ENCODE peak calls at places on chromosomes 12 and 14, in seven cellular contexts. Q, I, O, X, S, E and Y are unnamed samples.

GRCh38 chr12:52256165-52256935 is 18.1 kb upstream of the KRT86 start:
- DNase-seq in I (no peak), S (no peak), Q (peak), X (no peak), O (no peak), E (no peak), Y (no peak)

GRCh38 chr14:88049271-88049670 is 44.3 kb downstream of the GPR65 start:
- DNase-seq in Q (no peak), E (no peak), X (no peak), O (no peak), I (no peak), S (no peak), Y (no peak)

GRCh38 chr14:64422753-64423152 is 34.6 kb downstream of the MTHFD1 start:
- DNase-seq in O (no peak), S (no peak), I (no peak), E (no peak), Q (no peak), X (no peak), Y (no peak)

GRCh38 chr12:109910969-109911348 is 10.9 kb downstream of the TCHP start:
- DNase-seq in S (no peak), X (no peak), E (no peak), I (no peak), Q (peak), O (peak), Y (no peak)

GRCh38 chr14:73753043-73753886 is 39.1 kb upstream of the PNMA1 start:
- DNase-seq in S (no peak), E (no peak), I (no peak), X (no peak), Q (no peak), O (peak), Y (no peak)

GRCh38 chr12:121894633-121895032 is 6.0 kb downstream of the PSMD9 start:
- DNase-seq in E (no peak), S (no peak), I (no peak), O (peak), Q (peak), X (no peak), Y (no peak)

GRCh38 chr12:91617830-91618229 is 435.2 kb upstream of the DCN start:
- DNase-seq in I (no peak), O (no peak), S (no peak), Q (no peak), E (no peak), X (no peak), Y (no peak)

GRCh38 chr14:103621860-103622259 is 7.2 kb upstream of the KLC1 start:
- DNase-seq in E (no peak), O (no peak), X (no peak), I (no peak), S (no peak), Q (no peak), Y (no peak)

GRCh38 chr12:124466200-124467128 is 100.9 kb downstream of the NCOR2 start:
- DNase-seq in X (peak), I (no peak), Q (peak), S (no peak), E (peak), O (peak), Y (peak)

GRCh38 chr12:99658950-99659349 is 11.4 kb downstream of the GARIN6 start:
- DNase-seq in Q (peak), S (no peak), I (no peak), E (no peak), O (peak), X (no peak), Y (no peak)

GRCh38 chr12:7113389-7113871 is 4.4 kb upstream of the C1RL start:
- DNase-seq in O (peak), X (no peak), E (no peak), I (no peak), S (peak), Q (peak), Y (peak)

GRCh38 chr14:96271421-96271762 is 15.4 kb downstream of the BDKRB1 start:
- DNase-seq in X (no peak), O (no peak), Q (no peak), S (no peak), I (no peak), E (no peak), Y (no peak)

GRCh38 chr14:60893916-60894315 is 87.0 kb downstream of the TRMT5 start:
- DNase-seq in X (no peak), O (no peak), E (no peak), I (no peak), Q (no peak), S (no peak), Y (no peak)

GRCh38 chr14:100096656-100097055 is 31.4 kb downstream of the EVL start:
- DNase-seq in Q (no peak), O (peak), I (no peak), X (no peak), E (no peak), S (no peak), Y (no peak)

GRCh38 chr12:16021666-16022065 is 110.5 kb downstream of the DERA start:
- DNase-seq in X (no peak), O (no peak), E (no peak), I (no peak), Q (no peak), S (no peak), Y (no peak)

GRCh38 chr12:113244015-113244983 is 23.0 kb downstream of the TPCN1 start:
- DNase-seq in I (no peak), E (no peak), X (no peak), O (no peak), Q (no peak), S (no peak), Y (no peak)

GRCh38 chr12:1691123-1692007 is 495 bp downstream of the ADIPOR2 start:
- DNase-seq in S (no peak), E (no peak), X (peak), I (peak), Q (no peak), O (peak), Y (peak)

GRCh38 chr14:104953896-104954656 is 24.1 kb downstream of the AHNAK2 start:
- DNase-seq in S (no peak), E (no peak), O (no peak), Q (no peak), X (no peak), I (no peak), Y (no peak)

GRCh38 chr12:92208613-92209121 is 63.0 kb upstream of the BTG1 start:
- DNase-seq in X (no peak), I (no peak), Q (peak), S (no peak), O (peak), E (no peak), Y (peak)

GRCh38 chr12:113392988-113393579 is 10.6 kb downstream of the SDS start:
- DNase-seq in Q (peak), X (no peak), S (no peak), O (no peak), E (no peak), I (no peak), Y (peak)

GRCh38 chr14:89304972-89305703 is 111.9 kb downstream of the FOXN3 start:
- DNase-seq in O (peak), I (peak), Q (no peak), S (peak), X (no peak), E (no peak), Y (peak)

GRCh38 chr14:105014032-105014431 is 6.9 kb downstream of the CDCA4 start:
- DNase-seq in X (no peak), Q (no peak), I (no peak), S (no peak), O (no peak), E (no peak), Y (no peak)

GRCh38 chr14:99980299-99980698 is 84.9 kb upstream of the EVL start:
- DNase-seq in O (no peak), S (no peak), I (no peak), X (no peak), Q (no peak), E (no peak), Y (no peak)

GRCh38 chr14:35174342-35174741 is 52.0 kb downstream of the PRORP start:
- DNase-seq in O (no peak), X (no peak), E (no peak), I (no peak), Q (no peak), S (no peak), Y (no peak)

GRCh38 chr12:44375694-44376093 is 500.4 kb downstream of the NELL2 start:
- DNase-seq in O (no peak), Q (no peak), X (no peak), E (no peak), S (no peak), I (no peak), Y (no peak)

GRCh38 chr12:127178463-127178862 is 1088.5 kb upstream of the TMEM132C start:
- DNase-seq in O (no peak), E (no peak), S (no peak), Q (no peak), I (no peak), X (no peak), Y (no peak)

GRCh38 chr12:104454997-104455396 is 1.8 kb upstream of the CHST11 start:
- DNase-seq in E (no peak), S (no peak), Q (peak), O (peak), X (no peak), I (no peak), Y (no peak)

GRCh38 chr12:29283969-29284368 is 97.0 kb downstream of the ERGIC2 start:
- DNase-seq in I (no peak), X (no peak), E (no peak), Q (no peak), S (no peak), O (peak), Y (no peak)

GRCh38 chr14:50741571-50741970 is 73.5 kb upstream of the SAV1 start:
- DNase-seq in Q (peak), E (no peak), X (no peak), S (no peak), O (peak), I (no peak), Y (no peak)

GRCh38 chr12:124457287-124458219 is 109.9 kb downstream of the NCOR2 start:
- DNase-seq in S (no peak), X (no peak), E (peak), I (no peak), O (peak), Q (no peak), Y (peak)

GRCh38 chr14:55588259-55588699 is 8.3 kb downstream of the KTN1 start:
- DNase-seq in O (peak), I (no peak), Q (no peak), E (no peak), S (no peak), X (no peak), Y (no peak)

GRCh38 chr12:53825246-53826081 is 73.7 kb upstream of the CISTR start:
- DNase-seq in S (no peak), E (no peak), Q (peak), I (peak), X (no peak), O (no peak), Y (no peak)

GRCh38 chr14:92484132-92484823 is 29.3 kb upstream of the RIN3 start:
- DNase-seq in O (no peak), I (no peak), E (no peak), Q (no peak), X (no peak), S (no peak), Y (no peak)

GRCh38 chr14:71734076-71734475 is 198.2 kb upstream of the RGS6 start:
- DNase-seq in I (no peak), X (no peak), S (no peak), O (no peak), Q (no peak), E (no peak), Y (no peak)

GRCh38 chr12:3958534-3958933 is 85.3 kb upstream of the PARP11 start:
- DNase-seq in S (no peak), E (no peak), I (no peak), O (no peak), Q (no peak), X (no peak), Y (no peak)

GRCh38 chr12:122878780-122879612 is 16.9 kb downstream of the VPS37B start:
- DNase-seq in X (no peak), S (no peak), I (no peak), E (no peak), O (no peak), Q (no peak), Y (no peak)

GRCh38 chr12:42483534-42483857 is 106.0 kb downstream of the PRICKLE1 start:
- DNase-seq in O (no peak), E (peak), I (no peak), X (peak), S (no peak), Q (no peak), Y (peak)

GRCh38 chr12:2884810-2885209 is 5.9 kb upstream of the TULP3 start:
- DNase-seq in O (no peak), Q (no peak), I (no peak), E (no peak), S (no peak), X (no peak), Y (no peak)

GRCh38 chr14:90726656-90727055 is 89.6 kb downstream of the TTC7B start:
- DNase-seq in Q (peak), I (no peak), E (no peak), X (no peak), S (peak), O (peak), Y (no peak)